ENCODE peak calls at places on chromosomes 11 and 22, in four cellular contexts. Z, C, U and I are unnamed samples.

GRCh38 chr11:9972917-9973504 is 309.1 kb downstream of the SWAP70 start:
- DNase-seq in Z (no peak), C (no peak), U (peak), I (no peak)

GRCh38 chr11:77244277-77245014 is 57.0 kb downstream of the GDPD4 start:
- DNase-seq in Z (no peak), C (no peak), U (peak), I (no peak)

GRCh38 chr11:35155677-35156076 is 16.7 kb downstream of the CD44 start:
- DNase-seq in Z (no peak), C (no peak), U (no peak), I (no peak)

GRCh38 chr11:121763526-121763925 is 310.8 kb upstream of the SORL1-AS1 start:
- DNase-seq in Z (no peak), C (no peak), U (no peak), I (no peak)

GRCh38 chr11:94455861-94456260 is 37.8 kb downstream of the MRE11 start:
- DNase-seq in Z (no peak), C (no peak), U (no peak), I (no peak)

GRCh38 chr22:29914165-29914564 is 31.2 kb downstream of the MTMR3 start:
- DNase-seq in Z (no peak), C (no peak), U (no peak), I (no peak)

GRCh38 chr22:33327348-33327860 is 269.2 kb upstream of the SYN3 start:
- DNase-seq in Z (no peak), C (no peak), U (no peak), I (no peak)

GRCh38 chr22:23383491-23384450 is 196.3 kb downstream of the IGLL1 start:
- DNase-seq in Z (peak), C (no peak), U (peak), I (no peak)

GRCh38 chr11:15816270-15816871 is 540.0 kb downstream of the SOX6 start:
- DNase-seq in Z (no peak), C (no peak), U (no peak), I (peak)

GRCh38 chr11:69013009-69013951 is at the start of gene MRGPRF:
- DNase-seq in Z (peak), C (peak), U (peak), I (peak)

GRCh38 chr22:46797355-46797754 is 34.9 kb downstream of the TBC1D22A start:
- DNase-seq in Z (no peak), C (no peak), U (no peak), I (no peak)

GRCh38 chr22:40721266-40721665 is 42.0 kb downstream of the MCHR1 start:
- DNase-seq in Z (no peak), C (no peak), U (peak), I (no peak)

GRCh38 chr22:31752096-31752847 is 1.5 kb upstream of the DEPDC5 start:
- DNase-seq in Z (no peak), C (no peak), U (no peak), I (no peak)

GRCh38 chr11:86459682-86460460 is 85.2 kb downstream of the CCDC81 start:
- DNase-seq in Z (peak), C (peak), U (peak), I (no peak)

GRCh38 chr22:32620992-32621391 is 146.4 kb downstream of the FBXO7 start:
- DNase-seq in Z (no peak), C (no peak), U (no peak), I (no peak)

GRCh38 chr11:83691387-83692088 is 405.4 kb upstream of the CCDC90B start:
- DNase-seq in Z (peak), C (no peak), U (peak), I (no peak)

GRCh38 chr22:39214006-39214382 is 30.8 kb downstream of the PDGFB start:
- DNase-seq in Z (no peak), C (no peak), U (no peak), I (no peak)

GRCh38 chr11:131483877-131484276 is 113.5 kb downstream of the NTM start:
- DNase-seq in Z (no peak), C (no peak), U (no peak), I (no peak)

GRCh38 chr22:34105461-34106062 is 185.3 kb upstream of the LARGE1 start:
- DNase-seq in Z (peak), C (peak), U (peak), I (peak)

GRCh38 chr11:1161410-1162152 is 3.8 kb downstream of the MUC5AC start:
- DNase-seq in Z (peak), C (no peak), U (no peak), I (peak)

GRCh38 chr11:46490576-46491100 is 99.1 kb upstream of the CHRM4 start:
- DNase-seq in Z (no peak), C (no peak), U (no peak), I (no peak)

GRCh38 chr11:61855939-61856730 is 28.0 kb downstream of the FADS2 start:
- DNase-seq in Z (no peak), C (no peak), U (peak), I (no peak)